ENCODE peak calls at places on chromosomes 5 and 9, in five cellular contexts. W, P, L, Q and C are unnamed samples.
A peak's percentile ranks its signal among the peaks of the same experiment; 100 is the strongest.

GRCh38 chr5:123855630-123856029 is 343.7 kb downstream of the CSNK1G3 start:
- DNase-seq in P (no peak), Q (no peak), W (no peak), L (no peak), C (no peak)

GRCh38 chr9:89167788-89168187 is 10.8 kb downstream of the SHC3 start:
- DNase-seq in W (no peak), P (no peak), Q (no peak), L (no peak), C (no peak)

GRCh38 chr9:126965541-126966428 is 51.2 kb downstream of the RALGPS1 start:
- DNase-seq in P (peak; percentile 48), W (peak; percentile 39), L (peak; percentile 56), Q (peak; percentile 61), C (peak; percentile 34)

GRCh38 chr5:108748010-108748353 is 285 bp downstream of the FER start:
- DNase-seq in Q (no peak), L (no peak), W (no peak), P (no peak), C (no peak)

GRCh38 chr5:114305402-114306207 is 56.3 kb upstream of the KCNN2 start:
- DNase-seq in P (no peak), L (no peak), W (no peak), Q (peak; percentile 74), C (no peak)

GRCh38 chr9:2290382-2290781 is 275.2 kb downstream of the SMARCA2 start:
- DNase-seq in W (no peak), Q (no peak), P (no peak), L (no peak), C (no peak)

GRCh38 chr9:7967851-7968250 is 168.3 kb upstream of the DMAC1 start:
- DNase-seq in L (no peak), Q (no peak), P (no peak), W (no peak), C (no peak)

GRCh38 chr9:88387733-88388202 is 476 bp upstream of the SPIN1 start:
- DNase-seq in W (peak; percentile 41), L (peak; percentile 73), P (no peak), Q (peak; percentile 52), C (peak; percentile 44)

GRCh38 chr5:51646482-51646881 is 263.2 kb downstream of the ISL1 start:
- DNase-seq in W (no peak), Q (no peak), P (no peak), L (no peak), C (no peak)

GRCh38 chr5:11364531-11364930 is 539.7 kb downstream of the CTNND2 start:
- DNase-seq in W (no peak), Q (no peak), L (no peak), P (no peak), C (no peak)

GRCh38 chr5:111927191-111927590 is 170.2 kb upstream of the NREP start:
- DNase-seq in P (no peak), L (no peak), W (no peak), Q (peak; percentile 25), C (no peak)

GRCh38 chr5:180718810-180719453 is 20.9 kb downstream of the OR2Y1 start:
- DNase-seq in Q (peak; percentile 31), P (peak; percentile 55), L (no peak), W (no peak), C (no peak)

GRCh38 chr9:4686112-4686511 is 6.7 kb downstream of the CDC37L1 start:
- DNase-seq in L (no peak), Q (peak; percentile 74), W (no peak), P (no peak), C (no peak)

GRCh38 chr9:88218721-88219120 is 80.4 kb upstream of the SPATA31C2 start:
- DNase-seq in W (no peak), Q (peak; percentile 80), L (no peak), P (no peak), C (no peak)

GRCh38 chr5:59003641-59004040 is 420.8 kb downstream of the RAB3C start:
- DNase-seq in Q (no peak), L (no peak), W (no peak), P (no peak), C (no peak)

GRCh38 chr5:1316941-1317340 is 22.1 kb upstream of the TERT start:
- DNase-seq in W (no peak), L (no peak), P (no peak), Q (no peak), C (no peak)

GRCh38 chr9:23821400-23822181 is 4.4 kb downstream of the ELAVL2 start:
- DNase-seq in W (no peak), P (no peak), Q (no peak), L (peak; percentile 48), C (no peak)

GRCh38 chr5:72281764-72282499 is 38.1 kb downstream of the MRPS27 start:
- DNase-seq in P (no peak), W (no peak), L (no peak), Q (peak; percentile 91), C (no peak)

GRCh38 chr5:172868436-172868923 is 34.4 kb downstream of the ERGIC1 start:
- DNase-seq in L (no peak), W (peak; percentile 44), Q (peak; percentile 89), P (no peak), C (peak; percentile 70)

GRCh38 chr5:153562189-153562588 is 71.7 kb downstream of the GRIA1 start:
- DNase-seq in P (no peak), L (no peak), Q (peak; percentile 57), W (no peak), C (peak; percentile 61)

GRCh38 chr9:91197232-91198181 is 164.2 kb downstream of the AUH start:
- DNase-seq in Q (peak; percentile 98), P (no peak), L (peak; percentile 83), W (peak; percentile 60), C (peak; percentile 84)

GRCh38 chr5:67095346-67095871 is 101.2 kb downstream of the CD180 start:
- DNase-seq in P (no peak), Q (peak; percentile 33), L (peak; percentile 78), W (peak; percentile 77), C (peak; percentile 40)

GRCh38 chr5:23506329-23507236 is 826 bp upstream of the PRDM9 start:
- DNase-seq in Q (no peak), L (no peak), W (no peak), P (no peak), C (no peak)

GRCh38 chr5:67407979-67408378 is 211.4 kb upstream of the CD180 start:
- DNase-seq in L (no peak), P (no peak), W (no peak), Q (no peak), C (no peak)

GRCh38 chr9:8832956-8833355 is 1033.4 kb upstream of the DMAC1 start:
- DNase-seq in Q (no peak), W (no peak), L (no peak), P (no peak), C (no peak)

GRCh38 chr9:134943836-134944235 is 26.1 kb upstream of the FCN1 start:
- DNase-seq in Q (no peak), P (no peak), L (peak; percentile 34), W (no peak), C (no peak)

GRCh38 chr5:15638341-15638740 is 138.4 kb downstream of the FBXL7 start:
- DNase-seq in W (no peak), L (no peak), P (no peak), Q (no peak), C (no peak)

DNA sequence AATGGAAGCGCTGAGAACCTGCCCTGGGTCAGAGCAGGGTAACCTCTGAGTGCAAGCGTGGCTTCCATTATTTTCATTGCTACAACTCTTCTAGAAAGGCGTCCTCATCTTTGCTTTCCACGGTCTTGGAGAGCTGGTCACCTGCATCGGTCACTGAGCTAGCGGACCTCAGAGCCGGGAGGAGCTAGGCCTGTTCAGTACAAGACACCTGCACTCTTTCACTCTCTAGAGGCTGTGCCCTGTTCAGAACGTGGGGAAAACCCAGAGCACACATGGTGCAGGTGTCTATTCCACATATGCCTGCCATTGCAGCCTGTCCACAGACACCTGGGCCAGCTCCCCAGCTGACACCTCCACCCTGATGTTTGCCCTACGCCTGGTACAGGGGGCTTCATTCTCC is 147.8 kb upstream of the IRX2 start:
- DNase-seq in Q (no peak), W (no peak), L (no peak), P (no peak), C (no peak)
- H3K9me3 ChIP-seq in Q (peaks cover 48% of the 10 kb centered on the region), W (no peaks in the 10 kb centered on the region), L (no peaks in the 10 kb centered on the region), P (no peaks in the 10 kb centered on the region), C (no peaks in the 10 kb centered on the region)

GRCh38 chr9:136900988-136901515 is 14.7 kb downstream of the TRAF2 start:
- DNase-seq in L (no peak), P (no peak), W (no peak), Q (no peak), C (no peak)

GRCh38 chr9:136900556-136900955 is 14.2 kb downstream of the TRAF2 start:
- DNase-seq in P (no peak), L (no peak), Q (no peak), W (no peak), C (no peak)

GRCh38 chr9:136902259-136902821 is 16.0 kb downstream of the TRAF2 start:
- DNase-seq in P (peak; percentile 49), W (peak; percentile 92), Q (peak; percentile 86), L (peak; percentile 90), C (peak; percentile 77)

GRCh38 chr9:136903041-136903554 is 16.8 kb downstream of the TRAF2 start:
- DNase-seq in Q (no peak), W (peak; percentile 73), L (peak; percentile 72), P (no peak), C (no peak)

DNA sequence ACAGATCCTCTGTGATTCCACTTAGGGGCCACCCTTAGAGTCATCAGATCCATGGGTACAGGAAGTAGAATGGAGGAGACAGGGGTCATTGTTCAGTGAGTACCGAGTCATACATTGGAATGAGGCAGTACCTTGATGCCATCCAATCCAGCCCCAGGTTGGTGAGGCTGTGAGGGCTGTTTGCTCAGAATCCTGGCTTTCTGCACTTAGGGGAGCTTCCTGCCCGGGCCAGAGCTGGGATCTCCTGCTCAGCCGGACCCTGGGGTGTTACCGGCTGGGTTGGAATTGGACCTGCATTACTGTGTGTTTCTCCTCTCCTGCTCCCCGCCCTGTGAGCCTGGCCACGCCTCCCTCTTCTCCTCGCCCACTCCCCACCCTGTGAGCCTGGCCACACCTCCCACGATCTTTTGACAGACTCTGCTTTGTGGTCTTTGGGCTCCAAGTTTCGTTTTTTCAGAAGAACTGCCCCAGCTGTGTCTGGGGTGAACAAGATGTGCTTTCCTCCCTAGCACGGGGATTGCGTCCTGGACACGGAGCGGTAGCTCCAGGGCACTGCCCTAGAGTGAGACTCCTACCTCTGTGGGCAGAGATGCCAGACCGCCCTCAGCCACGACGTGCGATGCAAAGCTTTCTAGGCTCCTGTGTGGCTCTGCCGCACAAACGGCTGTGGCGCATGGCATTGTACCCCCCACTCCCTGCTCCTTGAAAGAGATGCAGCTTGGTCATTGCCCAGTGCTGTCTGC is 15.4 kb downstream of the TRAF2 start:
- DNase-seq in L (no peak), P (peak; percentile 33), Q (peak; percentile 45), W (peak; percentile 61), C (peak; percentile 78)
- H3K4me3 ChIP-seq in L (no peak overlapping the region), P (peak overlapping the region; percentile 59), Q (no peak overlapping the region), W (no peak overlapping the region), C (no peak overlapping the region)

DNA sequence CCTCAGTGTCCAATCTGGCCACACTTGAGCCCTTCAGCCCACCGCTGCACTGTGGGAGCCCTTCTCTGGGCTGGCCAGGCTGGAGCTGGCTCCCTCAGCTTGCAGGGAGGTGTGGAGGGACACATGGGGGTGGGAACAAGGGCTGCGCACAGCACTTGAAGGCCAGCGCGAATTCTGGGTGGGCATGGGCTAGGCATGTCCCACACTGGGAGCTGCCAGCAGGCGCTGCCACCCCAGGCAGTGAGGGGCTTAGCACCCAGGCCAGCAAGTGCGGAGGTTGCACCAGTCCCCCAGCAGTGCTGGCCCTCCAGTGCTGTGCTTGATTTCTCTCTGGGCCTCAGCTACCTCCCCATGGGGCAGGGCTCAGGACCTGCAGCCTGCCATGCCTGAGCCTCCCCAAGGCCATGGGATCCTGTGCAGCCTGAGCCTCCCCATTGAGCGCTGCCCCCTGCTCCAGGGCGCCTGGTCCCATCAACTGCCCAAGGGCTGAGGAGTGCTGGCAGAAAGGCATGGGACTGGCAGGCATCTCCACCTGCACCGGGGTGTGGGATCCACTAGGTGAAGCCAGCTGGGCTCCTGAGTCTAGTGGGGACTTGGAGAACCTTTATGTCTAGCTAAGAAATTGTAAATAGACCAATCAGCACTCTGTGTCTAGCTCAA is 148.2 kb downstream of the EMB start:
- DNase-seq in L (peak; percentile 31), P (no peak), W (peak; percentile 11), Q (no peak), C (no peak)
- H3K9me3 ChIP-seq in L (no peaks in the 10 kb centered on the region), P (no peaks in the 10 kb centered on the region), W (no peaks in the 10 kb centered on the region), Q (peaks cover 2% of the 10 kb centered on the region), C (no peaks in the 10 kb centered on the region)

GRCh38 chr9:93169444-93169843 is 14.5 kb upstream of the WNK2 start:
- DNase-seq in W (no peak), P (no peak), Q (no peak), L (no peak), C (no peak)
- H3K4me3 ChIP-seq in W (no peak overlapping the region), P (no peak overlapping the region), Q (no peak overlapping the region), L (no peak overlapping the region), C (no peak overlapping the region)